ENCODE peak calls at places on chromosomes 13 and 19, in six cellular contexts. C is uterus; V is activated naive CD4-positive, alpha-beta T cell treated with anti-CD3 and anti-CD28 coated beads, Interleukin-2, amount 50 U/mL, for 16 hours; I is C1 segment of cervical spinal cord; U is CD8-positive, alpha-beta T cell; Q is endothelial cell. N is an unnamed sample.

GRCh38 chr13:39273953-39274352 is 235.7 kb downstream of the NHLRC3 start:
- DNase-seq in C (no peak), V (no peak), I (no peak), U (no peak), Q (no peak), N (peak)

GRCh38 chr13:40366119-40366518 is 300.3 kb downstream of the FOXO1 start:
- DNase-seq in C (no peak), V (no peak), I (no peak), U (no peak), Q (no peak), N (no peak)

GRCh38 chr19:38371081-38371480 is 3.3 kb upstream of the PSMD8 start:
- DNase-seq in C (no peak), V (no peak), I (no peak), U (no peak), Q (no peak), N (no peak)

GRCh38 chr13:43776680-43777079 is 10.1 kb downstream of the ENOX1 start:
- DNase-seq in C (no peak), V (no peak), I (no peak), U (no peak), Q (no peak), N (no peak)

GRCh38 chr13:47499358-47500150 is 501.5 kb downstream of the SUCLA2 start:
- DNase-seq in C (no peak), V (no peak), I (no peak), U (no peak), Q (no peak), N (peak)

GRCh38 chr19:10044390-10044789 is 31.1 kb downstream of the RDH8 start:
- DNase-seq in C (no peak), V (no peak), I (no peak), U (no peak), Q (no peak), N (no peak)

GRCh38 chr13:51579676-51580075 is 4.6 kb upstream of the WDFY2 start:
- DNase-seq in C (no peak), V (no peak), I (no peak), U (no peak), Q (no peak), N (no peak)

GRCh38 chr13:64255988-64256387 is 2840.3 kb upstream of the PCDH20 start:
- DNase-seq in C (no peak), V (no peak), I (no peak), U (no peak), Q (no peak), N (no peak)

GRCh38 chr13:114027046-114027760 is 53.3 kb upstream of the C13orf46 start:
- DNase-seq in C (no peak), V (no peak), I (no peak), U (no peak), Q (no peak), N (no peak)

GRCh38 chr19:1315470-1316166 is 29.9 kb downstream of the EFNA2 start:
- DNase-seq in C (peak), V (peak), I (peak), U (peak), Q (peak), N (peak)

GRCh38 chr19:1168877-1169791 is 4.9 kb downstream of the SBNO2 start:
- DNase-seq in C (peak), V (peak), I (peak), U (no peak), Q (no peak), N (no peak)

GRCh38 chr19:51094696-51095279 is 12.1 kb upstream of the KLK14 start:
- DNase-seq in C (no peak), V (peak), I (no peak), U (peak), Q (peak), N (peak)

GRCh38 chr19:45448887-45449299 is 18.9 kb upstream of the FOSB start:
- DNase-seq in C (no peak), V (no peak), I (no peak), U (no peak), Q (no peak), N (no peak)

GRCh38 chr19:46608178-46608577 is 7.0 kb downstream of the CALM3 start:
- DNase-seq in C (no peak), V (no peak), I (no peak), U (no peak), Q (no peak), N (no peak)

GRCh38 chr13:25213716-25214115 is 41.6 kb upstream of the AMER2 start:
- DNase-seq in C (no peak), V (no peak), I (no peak), U (no peak), Q (no peak), N (no peak)

GRCh38 chr19:19550454-19550842 is 12.4 kb downstream of the CILP2 start:
- DNase-seq in C (no peak), V (no peak), I (no peak), U (no peak), Q (no peak), N (peak)

GRCh38 chr13:21583496-21583895 is 20.5 kb downstream of the MICU2 start:
- DNase-seq in C (no peak), V (no peak), I (no peak), U (no peak), Q (no peak), N (no peak)

GRCh38 chr13:98978280-98978679 is 416 bp upstream of the DOCK9 start:
- DNase-seq in C (no peak), V (no peak), I (no peak), U (no peak), Q (no peak), N (no peak)

GRCh38 chr19:5948697-5949564 is 29.0 kb downstream of the RANBP3 start:
- DNase-seq in C (no peak), V (no peak), I (no peak), U (no peak), Q (no peak), N (no peak)

GRCh38 chr13:52949044-52949443 is 79.6 kb upstream of the OLFM4 start:
- DNase-seq in C (no peak), V (no peak), I (no peak), U (no peak), Q (no peak), N (no peak)

GRCh38 chr13:45305079-45305478 is 35.9 kb downstream of the TPT1 start:
- DNase-seq in C (no peak), V (no peak), I (no peak), U (no peak), Q (no peak), N (no peak)

GRCh38 chr13:60572855-60573254 is 175.8 kb downstream of the TDRD3 start:
- DNase-seq in C (no peak), V (no peak), I (no peak), U (no peak), Q (no peak), N (no peak)

GRCh38 chr13:46667687-46668281 is 114.8 kb downstream of the LRCH1 start:
- DNase-seq in C (no peak), V (no peak), I (no peak), U (no peak), Q (no peak), N (no peak)

GRCh38 chr13:55410398-55411330 is 1730.1 kb upstream of the PRR20A start:
- DNase-seq in C (no peak), V (no peak), I (no peak), U (no peak), Q (no peak), N (no peak)

GRCh38 chr13:66635526-66635925 is 594.6 kb downstream of the PCDH9 start:
- DNase-seq in C (no peak), V (no peak), I (no peak), U (no peak), Q (no peak), N (no peak)

GRCh38 chr19:41746593-41747227 is 8.6 kb upstream of the CEACAM6 start:
- DNase-seq in C (no peak), V (peak), I (peak), U (peak), Q (peak), N (peak)